ENCODE peak calls at places on chromosomes 7 and 10, in six cellular contexts. J is H9, L is IMR-90, A is H1, S is neuronal stem cell, G is mesendoderm. Z is an unnamed sample.

GRCh38 chr10:102605712-102606111 is 38.6 kb upstream of the TRIM8 start:
- DNase-seq in J (no peak), L (no peak), A (no peak), S (no peak), G (no peak), Z (peak; percentile 87)

GRCh38 chr7:46933596-46933995 is 648.3 kb downstream of the TNS3 start:
- DNase-seq in J (no peak), L (no peak), A (no peak), S (no peak), G (no peak), Z (peak; percentile 38)

GRCh38 chr7:158573310-158573709 is 14.3 kb downstream of the PTPRN2 start:
- DNase-seq in J (no peak), L (no peak), A (no peak), S (no peak), G (no peak), Z (no peak)

GRCh38 chr7:73615886-73616285 is 8.4 kb downstream of the MLXIPL start:
- DNase-seq in J (peak; percentile 57), L (peak; percentile 20), A (no peak), S (no peak), G (peak; percentile 54), Z (no peak)

GRCh38 chr7:21374134-21374533 is 53.7 kb upstream of the SP4 start:
- DNase-seq in J (no peak), L (no peak), A (no peak), S (no peak), G (no peak), Z (no peak)

GRCh38 chr7:75819711-75820110 is 6.1 kb upstream of the CCL24 start:
- DNase-seq in J (no peak), L (no peak), A (no peak), S (no peak), G (no peak), Z (no peak)

GRCh38 chr10:102309916-102310315 is 64.6 kb downstream of the GBF1 start:
- DNase-seq in J (no peak), L (no peak), A (no peak), S (no peak), G (no peak), Z (no peak)

GRCh38 chr10:49734676-49735075 is 27.4 kb downstream of the OGDHL start:
- DNase-seq in J (peak; percentile 18), L (no peak), A (no peak), S (no peak), G (no peak), Z (no peak)

GRCh38 chr10:23341004-23341403 is 3.6 kb downstream of the C10orf67 start:
- DNase-seq in J (no peak), L (peak; percentile 30), A (no peak), S (no peak), G (no peak), Z (peak; percentile 45)

GRCh38 chr7:134694299-134694698 is 47.6 kb downstream of the BPGM start:
- DNase-seq in J (peak; percentile 75), L (no peak), A (no peak), S (no peak), G (peak; percentile 78), Z (no peak)

GRCh38 chr7:148979827-148980226 is 48.5 kb downstream of the PDIA4 start:
- DNase-seq in J (no peak), L (no peak), A (no peak), S (no peak), G (no peak), Z (no peak)

GRCh38 chr7:101554584-101555268 is 74.4 kb downstream of the MYL10 start:
- DNase-seq in J (peak; percentile 14), L (no peak), A (no peak), S (no peak), G (no peak), Z (no peak)

GRCh38 chr10:27724287-27724686 is 21.3 kb downstream of the MKX start:
- DNase-seq in J (peak; percentile 38), L (no peak), A (no peak), S (no peak), G (peak; percentile 81), Z (no peak)

GRCh38 chr10:52284416-52285013 is 29.6 kb upstream of the DKK1 start:
- DNase-seq in J (no peak), L (no peak), A (no peak), S (no peak), G (no peak), Z (no peak)

GRCh38 chr10:103759100-103759781 is 96.1 kb downstream of the SH3PXD2A start:
- DNase-seq in J (no peak), L (peak; percentile 91), A (no peak), S (no peak), G (no peak), Z (peak; percentile 94)
- H3K4me1 ChIP-seq in J (peaks cover 5% of the 10 kb centered on the region), L (peaks cover 38% of the 10 kb centered on the region), A (peaks cover 16% of the 10 kb centered on the region), S (peaks cover 26% of the 10 kb centered on the region), G (peaks cover 8% of the 10 kb centered on the region), Z (peaks cover 40% of the 10 kb centered on the region)

GRCh38 chr10:68725016-68725415 is 4.0 kb downstream of the CCAR1 start:
- DNase-seq in J (peak; percentile 6), L (no peak), A (no peak), S (no peak), G (no peak), Z (no peak)

GRCh38 chr10:68727146-68727545 is 6.1 kb downstream of the CCAR1 start:
- DNase-seq in J (no peak), L (no peak), A (no peak), S (no peak), G (no peak), Z (no peak)

GRCh38 chr10:68717435-68717834 is 3.6 kb upstream of the CCAR1 start:
- DNase-seq in J (no peak), L (no peak), A (no peak), S (no peak), G (no peak), Z (no peak)

GRCh38 chr10:68720793-68721672 is at the start of gene CCAR1:
- DNase-seq in J (peak; percentile 96), L (peak; percentile 99), A (peak; percentile 89), S (peak; percentile 98), G (peak; percentile 100), Z (peak; percentile 99)

GRCh38 chr10:68721673-68721963 is 579 bp downstream of the CCAR1 start:
- DNase-seq in J (no peak), L (no peak), A (no peak), S (no peak), G (peak; percentile 48), Z (no peak)
- H3K18ac ChIP-seq in J (peak overlapping the region; percentile 99), L (peak overlapping the region; percentile 8), A (peak overlapping the region; percentile 98), S (peak overlapping the region; percentile 99), G (peak overlapping the region; percentile 81), Z (peak overlapping the region; percentile 98)

DNA sequence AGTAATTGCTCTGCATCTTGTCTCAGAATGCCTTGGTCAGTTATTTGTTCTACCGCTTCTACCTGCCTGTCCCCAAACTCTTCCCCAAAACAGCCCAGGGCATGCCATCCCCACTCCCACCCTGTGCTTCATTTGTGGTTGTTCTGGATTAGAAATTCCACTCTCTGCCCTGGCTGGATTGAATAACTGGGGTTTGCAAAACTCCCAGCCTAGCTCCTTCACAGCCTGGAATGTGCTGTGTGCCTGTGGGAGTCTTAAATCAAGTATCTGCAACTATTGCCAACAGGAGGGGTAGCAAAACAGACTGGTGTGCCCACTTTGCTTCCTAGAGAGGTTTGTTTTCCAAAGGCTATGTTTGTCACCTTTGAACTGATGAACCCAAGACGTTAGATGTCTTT is 24.2 kb downstream of the TSPAN15 start:
- DNase-seq in J (no peak), L (no peak), A (no peak), S (no peak), G (no peak), Z (peak; percentile 61)
- H3K4me1 ChIP-seq in J (no peaks in the 10 kb centered on the region), L (peaks cover 8% of the 10 kb centered on the region), A (no peaks in the 10 kb centered on the region), S (peaks cover 5% of the 10 kb centered on the region), G (no peaks in the 10 kb centered on the region), Z (peaks cover 13% of the 10 kb centered on the region)

DNA sequence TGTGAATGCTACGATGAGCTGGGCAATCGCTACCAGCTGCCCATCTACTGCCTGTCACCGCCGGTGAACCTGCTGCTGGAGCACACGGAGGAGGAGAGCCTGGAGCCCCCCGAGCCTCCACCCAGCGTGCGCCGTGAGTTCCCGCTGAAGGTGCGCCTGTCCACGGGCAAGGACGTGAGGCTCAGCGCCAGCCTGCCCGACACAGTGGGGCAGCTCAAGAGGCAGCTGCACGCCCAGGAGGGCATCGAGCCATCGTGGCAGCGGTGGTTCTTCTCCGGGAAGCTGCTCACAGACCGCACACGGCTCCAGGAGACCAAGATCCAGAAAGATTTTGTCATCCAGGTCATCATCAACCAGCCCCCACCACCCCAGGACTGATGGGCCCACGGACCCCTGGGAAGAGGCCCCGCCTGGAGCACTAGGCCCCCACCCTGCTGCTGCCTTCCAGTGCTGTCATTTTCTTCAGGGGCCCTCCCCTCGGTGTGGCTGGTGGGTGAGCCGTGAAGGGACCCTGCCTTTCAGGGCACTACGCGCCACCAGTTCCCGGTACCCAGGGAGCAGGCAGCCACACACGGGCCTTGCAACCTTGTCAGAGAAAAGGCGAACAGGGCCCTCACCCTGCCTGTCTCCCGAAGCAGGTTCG is 2.3 kb upstream of the ANKRD2 start:
- DNase-seq in J (no peak), L (no peak), A (no peak), S (no peak), G (no peak), Z (no peak)
- H3K18ac ChIP-seq in J (no peak overlapping the region), L (no peak overlapping the region), A (no peak overlapping the region), S (no peak overlapping the region), G (no peak overlapping the region), Z (no peak overlapping the region)

GRCh38 chr10:125054216-125054615 is 106.1 kb downstream of the CTBP2 start:
- DNase-seq in J (no peak), L (no peak), A (no peak), S (no peak), G (no peak), Z (no peak)
- H3K4me1 ChIP-seq in J (peaks cover 9% of the 10 kb centered on the region), L (peaks cover 23% of the 10 kb centered on the region), A (peaks cover 20% of the 10 kb centered on the region), S (peaks cover 30% of the 10 kb centered on the region), G (peaks cover 9% of the 10 kb centered on the region), Z (peaks cover 30% of the 10 kb centered on the region)

DNA sequence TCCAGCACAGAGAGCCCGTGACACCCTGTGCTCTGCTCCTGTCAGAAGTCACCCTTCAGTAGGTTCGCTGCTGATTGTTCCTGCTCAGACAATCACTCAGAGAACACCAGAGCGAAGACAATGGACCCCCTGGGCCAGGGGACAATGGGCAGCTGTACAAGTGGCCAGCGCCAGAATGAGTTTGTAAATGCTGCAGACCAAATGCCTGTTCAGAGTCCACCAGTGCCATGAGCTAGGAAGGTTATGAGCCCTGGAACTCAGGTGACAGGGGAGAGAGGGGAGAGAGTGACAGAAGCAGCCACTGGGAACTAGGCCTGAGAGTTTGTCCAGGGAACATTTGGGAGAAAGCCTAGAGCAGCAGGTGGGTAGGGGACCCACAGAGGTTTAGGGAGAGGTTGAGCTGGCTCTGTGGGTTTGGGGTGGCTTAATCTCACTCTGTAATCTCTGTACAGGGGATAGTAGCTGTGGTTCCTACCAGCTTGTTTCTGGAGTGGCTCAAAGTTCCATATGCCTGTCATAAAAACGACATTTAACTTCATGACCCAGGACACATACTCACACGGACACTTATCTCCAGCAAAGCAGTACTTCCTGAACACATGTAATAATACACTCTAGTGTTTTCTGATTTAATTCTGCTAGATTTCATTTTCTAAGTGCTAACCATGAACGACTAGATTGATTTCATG is 60.4 kb downstream of the C10orf105 start:
- DNase-seq in J (peak; percentile 40), L (no peak), A (peak; percentile 19), S (peak; percentile 65), G (peak; percentile 61), Z (no peak)
- H3K18ac ChIP-seq in J (no peak overlapping the region), L (no peak overlapping the region), A (peak overlapping the region; percentile 75), S (peak overlapping the region; percentile 4), G (no peak overlapping the region), Z (no peak overlapping the region)

DNA sequence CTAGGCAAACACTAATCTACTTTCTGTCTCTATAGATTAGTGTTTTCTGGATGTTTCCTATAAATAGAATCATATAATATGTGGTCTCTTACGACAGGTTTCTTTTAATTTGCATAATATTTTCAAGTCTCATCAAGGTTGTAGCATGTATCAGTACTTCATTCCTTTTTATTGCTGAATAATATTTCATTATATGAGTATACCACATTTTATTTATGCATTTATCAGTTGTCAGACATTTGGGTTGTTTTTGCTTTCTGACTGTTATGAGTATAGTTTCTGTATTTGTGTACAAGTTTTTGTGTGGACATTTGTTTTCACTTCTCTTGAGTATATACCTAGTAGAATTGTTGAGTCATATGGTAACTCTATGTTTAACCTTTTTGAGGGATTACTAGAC is 48.2 kb downstream of the SHOC2 start:
- DNase-seq in J (no peak), L (no peak), A (no peak), S (no peak), G (no peak), Z (no peak)
- H3K4me1 ChIP-seq in J (no peaks in the 10 kb centered on the region), L (no peaks in the 10 kb centered on the region), A (no peaks in the 10 kb centered on the region), S (no peaks in the 10 kb centered on the region), G (no peaks in the 10 kb centered on the region), Z (peaks cover 3% of the 10 kb centered on the region)